ENCODE peak calls at places on chromosomes 11 and 22, in four cellular contexts. One of them, this sample, is unnamed.
A peak's percentile ranks its signal among the peaks of the same experiment; 100 is the strongest.

GRCh38 chr11:8336356-8337114 is 72.9 kb upstream of the LMO1 start:
- DNase-seq in naive thymus-derived CD4-positive, alpha-beta T cell: no peak
- DNase-seq in spleen: no peak
- DNase-seq in CD8-positive, alpha-beta T cell: no peak
- DNase-seq in this sample: no peak

GRCh38 chr11:78344114-78344513 is 73.5 kb downstream of the GAB2 start:
- DNase-seq in naive thymus-derived CD4-positive, alpha-beta T cell: no peak
- DNase-seq in spleen: no peak
- DNase-seq in CD8-positive, alpha-beta T cell: no peak
- DNase-seq in this sample: no peak

GRCh38 chr11:130428692-130429681 is 578 bp upstream of the ADAMTS8 start:
- DNase-seq in naive thymus-derived CD4-positive, alpha-beta T cell: no peak
- DNase-seq in spleen: no peak
- DNase-seq in CD8-positive, alpha-beta T cell: no peak
- DNase-seq in this sample: no peak

GRCh38 chr22:17738386-17739128 is 35.7 kb downstream of the BID start:
- DNase-seq in naive thymus-derived CD4-positive, alpha-beta T cell: no peak
- DNase-seq in spleen: no peak
- DNase-seq in CD8-positive, alpha-beta T cell: no peak
- DNase-seq in this sample: no peak

GRCh38 chr11:96338910-96339703 is 3.9 kb downstream of the MAML2 start:
- DNase-seq in naive thymus-derived CD4-positive, alpha-beta T cell: peak; percentile 42
- DNase-seq in spleen: peak; percentile 85
- DNase-seq in CD8-positive, alpha-beta T cell: no peak
- DNase-seq in this sample: no peak

GRCh38 chr22:44261164-44261860 is 51.4 kb downstream of the SHISAL1 start:
- DNase-seq in naive thymus-derived CD4-positive, alpha-beta T cell: no peak
- DNase-seq in spleen: no peak
- DNase-seq in CD8-positive, alpha-beta T cell: no peak
- DNase-seq in this sample: no peak

GRCh38 chr11:121281609-121282164 is 10.9 kb upstream of the SC5D start:
- DNase-seq in naive thymus-derived CD4-positive, alpha-beta T cell: no peak
- DNase-seq in spleen: no peak
- DNase-seq in CD8-positive, alpha-beta T cell: no peak
- DNase-seq in this sample: no peak

GRCh38 chr22:23204541-23205157 is 24.3 kb downstream of the BCR start:
- DNase-seq in naive thymus-derived CD4-positive, alpha-beta T cell: no peak
- DNase-seq in spleen: peak; percentile 60
- DNase-seq in CD8-positive, alpha-beta T cell: no peak
- DNase-seq in this sample: no peak

GRCh38 chr11:3223932-3224729 is 5.5 kb upstream of the MRGPRG start:
- DNase-seq in naive thymus-derived CD4-positive, alpha-beta T cell: no peak
- DNase-seq in spleen: peak; percentile 64
- DNase-seq in CD8-positive, alpha-beta T cell: no peak
- DNase-seq in this sample: no peak

GRCh38 chr22:25844601-25845000 is 102.6 kb downstream of the MYO18B start:
- DNase-seq in naive thymus-derived CD4-positive, alpha-beta T cell: no peak
- DNase-seq in spleen: no peak
- DNase-seq in CD8-positive, alpha-beta T cell: no peak
- DNase-seq in this sample: no peak

GRCh38 chr11:36376315-36376887 is 80.3 kb downstream of the PRR5L start:
- DNase-seq in naive thymus-derived CD4-positive, alpha-beta T cell: no peak
- DNase-seq in spleen: peak; percentile 87
- DNase-seq in CD8-positive, alpha-beta T cell: no peak
- DNase-seq in this sample: no peak

GRCh38 chr22:49124588-49124987 is 703.1 kb downstream of the BRD1 start:
- DNase-seq in naive thymus-derived CD4-positive, alpha-beta T cell: no peak
- DNase-seq in spleen: no peak
- DNase-seq in CD8-positive, alpha-beta T cell: no peak
- DNase-seq in this sample: no peak

GRCh38 chr22:48197189-48197690 is 1434.8 kb downstream of the TBC1D22A start:
- DNase-seq in naive thymus-derived CD4-positive, alpha-beta T cell: no peak
- DNase-seq in spleen: no peak
- DNase-seq in CD8-positive, alpha-beta T cell: no peak
- DNase-seq in this sample: no peak

GRCh38 chr11:128290106-128290840 is 297.1 kb downstream of the ETS1 start:
- DNase-seq in naive thymus-derived CD4-positive, alpha-beta T cell: peak; percentile 83
- DNase-seq in spleen: peak; percentile 87
- DNase-seq in CD8-positive, alpha-beta T cell: peak; percentile 50
- DNase-seq in this sample: peak; percentile 11

GRCh38 chr11:10317281-10317755 is 12.4 kb downstream of the ADM start:
- DNase-seq in naive thymus-derived CD4-positive, alpha-beta T cell: no peak
- DNase-seq in spleen: no peak
- DNase-seq in CD8-positive, alpha-beta T cell: no peak
- DNase-seq in this sample: no peak

GRCh38 chr11:86608251-86608799 is 64.1 kb downstream of the ME3 start:
- DNase-seq in naive thymus-derived CD4-positive, alpha-beta T cell: no peak
- DNase-seq in spleen: no peak
- DNase-seq in CD8-positive, alpha-beta T cell: no peak
- DNase-seq in this sample: no peak

GRCh38 chr11:122746050-122746478 is 90.5 kb downstream of the UBASH3B start:
- DNase-seq in naive thymus-derived CD4-positive, alpha-beta T cell: peak; percentile 79
- DNase-seq in spleen: no peak
- DNase-seq in CD8-positive, alpha-beta T cell: peak; percentile 7
- DNase-seq in this sample: no peak

GRCh38 chr11:2791521-2792375 is 92.0 kb upstream of the KCNQ1OT1 start:
- DNase-seq in naive thymus-derived CD4-positive, alpha-beta T cell: peak; percentile 13
- DNase-seq in spleen: peak; percentile 81
- DNase-seq in CD8-positive, alpha-beta T cell: no peak
- DNase-seq in this sample: no peak

GRCh38 chr11:17642370-17642769 is 77.0 kb upstream of the MYOD1 start:
- DNase-seq in naive thymus-derived CD4-positive, alpha-beta T cell: no peak
- DNase-seq in spleen: no peak
- DNase-seq in CD8-positive, alpha-beta T cell: no peak
- DNase-seq in this sample: no peak

GRCh38 chr22:47736166-47737034 is 974.0 kb downstream of the TBC1D22A start:
- DNase-seq in naive thymus-derived CD4-positive, alpha-beta T cell: no peak
- DNase-seq in spleen: no peak
- DNase-seq in CD8-positive, alpha-beta T cell: no peak
- DNase-seq in this sample: no peak

GRCh38 chr22:27223317-27224177 is 566.2 kb downstream of the MIAT start:
- DNase-seq in naive thymus-derived CD4-positive, alpha-beta T cell: no peak
- DNase-seq in spleen: peak; percentile 29
- DNase-seq in CD8-positive, alpha-beta T cell: no peak
- DNase-seq in this sample: no peak

GRCh38 chr22:24027389-24027980 is 16.4 kb downstream of the CABIN1 start:
- DNase-seq in naive thymus-derived CD4-positive, alpha-beta T cell: no peak
- DNase-seq in spleen: no peak
- DNase-seq in CD8-positive, alpha-beta T cell: no peak
- DNase-seq in this sample: no peak

GRCh38 chr11:19200410-19201201 is 1.2 kb downstream of the CSRP3 start:
- DNase-seq in naive thymus-derived CD4-positive, alpha-beta T cell: no peak
- DNase-seq in spleen: no peak
- DNase-seq in CD8-positive, alpha-beta T cell: no peak
- DNase-seq in this sample: no peak

GRCh38 chr11:46315033-46315738 is 32.1 kb upstream of the DGKZ start:
- DNase-seq in naive thymus-derived CD4-positive, alpha-beta T cell: peak; percentile 58
- DNase-seq in spleen: peak; percentile 81
- DNase-seq in CD8-positive, alpha-beta T cell: peak; percentile 57
- DNase-seq in this sample: peak; percentile 92

GRCh38 chr11:57977709-57978108 is 46.0 kb upstream of the OR9Q1 start:
- DNase-seq in naive thymus-derived CD4-positive, alpha-beta T cell: no peak
- DNase-seq in spleen: no peak
- DNase-seq in CD8-positive, alpha-beta T cell: no peak
- DNase-seq in this sample: no peak

GRCh38 chr22:39475902-39476301 is 19.1 kb downstream of the MGAT3 start:
- DNase-seq in naive thymus-derived CD4-positive, alpha-beta T cell: no peak
- DNase-seq in spleen: no peak
- DNase-seq in CD8-positive, alpha-beta T cell: no peak
- DNase-seq in this sample: no peak

GRCh38 chr11:355581-356458 is 13.5 kb upstream of the B4GALNT4 start:
- DNase-seq in naive thymus-derived CD4-positive, alpha-beta T cell: peak; percentile 92
- DNase-seq in spleen: peak; percentile 98
- DNase-seq in CD8-positive, alpha-beta T cell: peak; percentile 64
- DNase-seq in this sample: no peak

GRCh38 chr22:22201185-22201924 is 43.2 kb upstream of the VPREB1 start:
- DNase-seq in naive thymus-derived CD4-positive, alpha-beta T cell: no peak
- DNase-seq in spleen: peak; percentile 89
- DNase-seq in CD8-positive, alpha-beta T cell: peak; percentile 42
- DNase-seq in this sample: no peak

GRCh38 chr22:46587067-46587471 is 33.1 kb upstream of the GRAMD4 start:
- DNase-seq in naive thymus-derived CD4-positive, alpha-beta T cell: no peak
- DNase-seq in spleen: peak; percentile 80
- DNase-seq in CD8-positive, alpha-beta T cell: no peak
- DNase-seq in this sample: no peak

GRCh38 chr22:25494774-25495173 is 69.7 kb upstream of the GRK3 start:
- DNase-seq in naive thymus-derived CD4-positive, alpha-beta T cell: no peak
- DNase-seq in spleen: no peak
- DNase-seq in CD8-positive, alpha-beta T cell: no peak
- DNase-seq in this sample: no peak

GRCh38 chr11:133082851-133083488 is 449.3 kb downstream of the OPCML start:
- DNase-seq in naive thymus-derived CD4-positive, alpha-beta T cell: peak; percentile 26
- DNase-seq in spleen: peak; percentile 87
- DNase-seq in CD8-positive, alpha-beta T cell: peak; percentile 5
- DNase-seq in this sample: peak; percentile 27

GRCh38 chr22:33897621-33897910 is 22.7 kb downstream of the LARGE1 start:
- DNase-seq in naive thymus-derived CD4-positive, alpha-beta T cell: no peak
- DNase-seq in spleen: no peak
- DNase-seq in CD8-positive, alpha-beta T cell: no peak
- DNase-seq in this sample: no peak

GRCh38 chr11:83070044-83070877 is 1.4 kb downstream of the RAB30 start:
- DNase-seq in naive thymus-derived CD4-positive, alpha-beta T cell: no peak
- DNase-seq in spleen: no peak
- DNase-seq in CD8-positive, alpha-beta T cell: no peak
- DNase-seq in this sample: no peak

GRCh38 chr11:125378596-125378995 is 117.5 kb downstream of the FEZ1 start:
- DNase-seq in naive thymus-derived CD4-positive, alpha-beta T cell: no peak
- DNase-seq in spleen: peak; percentile 48
- DNase-seq in CD8-positive, alpha-beta T cell: no peak
- DNase-seq in this sample: no peak

GRCh38 chr11:125375146-125375545 is 120.9 kb downstream of the FEZ1 start:
- DNase-seq in naive thymus-derived CD4-positive, alpha-beta T cell: no peak
- DNase-seq in spleen: no peak
- DNase-seq in CD8-positive, alpha-beta T cell: no peak
- DNase-seq in this sample: no peak

GRCh38 chr11:125378083-125378482 is 118.0 kb downstream of the FEZ1 start:
- DNase-seq in naive thymus-derived CD4-positive, alpha-beta T cell: no peak
- DNase-seq in spleen: peak; percentile 37
- DNase-seq in CD8-positive, alpha-beta T cell: no peak
- DNase-seq in this sample: no peak

GRCh38 chr11:125376117-125376516 is 119.9 kb downstream of the FEZ1 start:
- DNase-seq in naive thymus-derived CD4-positive, alpha-beta T cell: no peak
- DNase-seq in spleen: peak; percentile 63
- DNase-seq in CD8-positive, alpha-beta T cell: no peak
- DNase-seq in this sample: no peak

DNA sequence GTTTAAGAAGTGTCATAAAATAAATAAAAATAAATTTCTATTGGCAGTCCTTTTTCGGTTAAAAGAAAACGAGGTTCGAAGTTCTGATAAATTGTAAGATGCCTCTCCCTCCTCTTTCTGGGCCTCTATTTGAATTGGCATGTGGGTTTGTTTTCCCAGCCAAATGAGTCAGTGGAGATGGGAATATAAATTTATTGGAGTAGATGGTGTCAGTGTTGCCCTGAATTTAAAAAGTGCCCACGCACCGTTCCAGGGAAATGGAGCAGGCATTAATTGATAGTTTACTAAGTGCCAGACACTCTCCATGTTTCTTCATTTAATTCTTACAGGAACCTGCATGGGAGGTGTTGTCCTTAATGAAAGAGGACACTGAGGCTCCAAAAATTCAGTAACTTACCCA is 119.2 kb downstream of the FEZ1 start:
- DNase-seq in naive thymus-derived CD4-positive, alpha-beta T cell: no peak
- DNase-seq in spleen: no peak
- DNase-seq in CD8-positive, alpha-beta T cell: no peak
- DNase-seq in this sample: no peak
- H3K4me1 ChIP-seq in naive thymus-derived CD4-positive, alpha-beta T cell: no peaks in the 10 kb centered on the region
- H3K4me1 ChIP-seq in spleen: no peaks in the 10 kb centered on the region
- H3K4me1 ChIP-seq in CD8-positive, alpha-beta T cell: no peaks in the 10 kb centered on the region
- H3K4me1 ChIP-seq in this sample: peaks cover 9% of the 10 kb centered on the region

DNA sequence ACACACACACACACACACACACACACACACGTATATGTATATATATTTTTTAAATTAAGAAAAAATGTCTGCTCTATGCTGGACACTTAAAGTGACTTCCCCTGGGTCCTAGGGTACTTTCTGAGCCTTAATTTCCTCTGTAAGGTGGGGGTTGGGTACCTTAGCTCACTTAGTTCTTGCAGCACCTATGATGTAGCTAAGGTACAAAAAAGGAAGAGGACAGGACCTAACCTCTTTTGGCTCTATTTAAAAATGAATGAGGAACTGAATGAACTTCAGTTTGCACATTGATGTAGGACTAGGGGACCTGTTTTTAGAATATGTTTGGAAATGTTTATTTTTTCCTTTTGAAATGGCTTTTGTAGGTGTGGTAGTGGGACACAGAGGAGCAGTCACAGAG is 11.1 kb downstream of the SREBF2 start:
- DNase-seq in naive thymus-derived CD4-positive, alpha-beta T cell: no peak
- DNase-seq in spleen: no peak
- DNase-seq in CD8-positive, alpha-beta T cell: no peak
- DNase-seq in this sample: no peak
- H3K4me1 ChIP-seq in naive thymus-derived CD4-positive, alpha-beta T cell: peaks cover 17% of the 10 kb centered on the region
- H3K4me1 ChIP-seq in spleen: peaks cover 80% of the 10 kb centered on the region
- H3K4me1 ChIP-seq in CD8-positive, alpha-beta T cell: peaks cover 14% of the 10 kb centered on the region
- H3K4me1 ChIP-seq in this sample: peaks cover 16% of the 10 kb centered on the region

GRCh38 chr11:12803086-12803826 is 129.0 kb downstream of the TEAD1 start:
- DNase-seq in naive thymus-derived CD4-positive, alpha-beta T cell: no peak
- DNase-seq in spleen: no peak
- DNase-seq in CD8-positive, alpha-beta T cell: no peak
- DNase-seq in this sample: no peak
- H3K4me1 ChIP-seq in naive thymus-derived CD4-positive, alpha-beta T cell: no peaks in the 10 kb centered on the region
- H3K4me1 ChIP-seq in spleen: peaks cover 4% of the 10 kb centered on the region
- H3K4me1 ChIP-seq in CD8-positive, alpha-beta T cell: no peaks in the 10 kb centered on the region
- H3K4me1 ChIP-seq in this sample: peaks cover 17% of the 10 kb centered on the region

GRCh38 chr22:31081963-31082605 is 966 bp downstream of the SMTN start:
- DNase-seq in naive thymus-derived CD4-positive, alpha-beta T cell: no peak
- DNase-seq in spleen: no peak
- DNase-seq in CD8-positive, alpha-beta T cell: no peak
- DNase-seq in this sample: no peak
- H3K4me1 ChIP-seq in naive thymus-derived CD4-positive, alpha-beta T cell: peaks cover 13% of the 10 kb centered on the region
- H3K4me1 ChIP-seq in spleen: peaks cover 76% of the 10 kb centered on the region
- H3K4me1 ChIP-seq in CD8-positive, alpha-beta T cell: peaks cover 32% of the 10 kb centered on the region
- H3K4me1 ChIP-seq in this sample: peaks cover 9% of the 10 kb centered on the region

GRCh38 chr11:75768909-75769771 is 562 bp downstream of the DGAT2 start:
- DNase-seq in naive thymus-derived CD4-positive, alpha-beta T cell: no peak
- DNase-seq in spleen: no peak
- DNase-seq in CD8-positive, alpha-beta T cell: no peak
- DNase-seq in this sample: no peak
- H3K4me1 ChIP-seq in naive thymus-derived CD4-positive, alpha-beta T cell: peaks cover 5% of the 10 kb centered on the region
- H3K4me1 ChIP-seq in spleen: peaks cover 57% of the 10 kb centered on the region
- H3K4me1 ChIP-seq in CD8-positive, alpha-beta T cell: peaks cover 18% of the 10 kb centered on the region
- H3K4me1 ChIP-seq in this sample: peaks cover 1% of the 10 kb centered on the region

GRCh38 chr11:118006153-118006534 is 19.9 kb downstream of the IL10RA start:
- DNase-seq in naive thymus-derived CD4-positive, alpha-beta T cell: no peak
- DNase-seq in spleen: no peak
- DNase-seq in CD8-positive, alpha-beta T cell: no peak
- DNase-seq in this sample: no peak
- H3K4me1 ChIP-seq in naive thymus-derived CD4-positive, alpha-beta T cell: peaks cover 99% of the 10 kb centered on the region
- H3K4me1 ChIP-seq in spleen: peaks cover 94% of the 10 kb centered on the region
- H3K4me1 ChIP-seq in CD8-positive, alpha-beta T cell: peaks cover 100% of the 10 kb centered on the region
- H3K4me1 ChIP-seq in this sample: peaks cover 1% of the 10 kb centered on the region

GRCh38 chr22:28799125-28799833 is 1.1 kb downstream of the XBP1 start:
- DNase-seq in naive thymus-derived CD4-positive, alpha-beta T cell: no peak
- DNase-seq in spleen: no peak
- DNase-seq in CD8-positive, alpha-beta T cell: no peak
- DNase-seq in this sample: no peak
- H3K4me1 ChIP-seq in naive thymus-derived CD4-positive, alpha-beta T cell: peaks cover 41% of the 10 kb centered on the region
- H3K4me1 ChIP-seq in spleen: peaks cover 78% of the 10 kb centered on the region
- H3K4me1 ChIP-seq in CD8-positive, alpha-beta T cell: peaks cover 47% of the 10 kb centered on the region
- H3K4me1 ChIP-seq in this sample: no peaks in the 10 kb centered on the region

GRCh38 chr11:66325140-66325754 is 8.4 kb upstream of the CD248 start:
- DNase-seq in naive thymus-derived CD4-positive, alpha-beta T cell: no peak
- DNase-seq in spleen: no peak
- DNase-seq in CD8-positive, alpha-beta T cell: no peak
- DNase-seq in this sample: no peak
- H3K4me1 ChIP-seq in naive thymus-derived CD4-positive, alpha-beta T cell: peaks cover 26% of the 10 kb centered on the region
- H3K4me1 ChIP-seq in spleen: peaks cover 47% of the 10 kb centered on the region
- H3K4me1 ChIP-seq in CD8-positive, alpha-beta T cell: peaks cover 60% of the 10 kb centered on the region
- H3K4me1 ChIP-seq in this sample: peaks cover 12% of the 10 kb centered on the region